ENCODE peak calls at places on chromosomes 1 and 21, in seven cellular contexts. One of them, this sample, is unnamed. For H3K4me1 and H3K36me3, the result is how much of the 10 kb centered on the place peaks cover.

GRCh38 chr21:39712976-39713375 is 32.0 kb upstream of the IGSF5 start:
- DNase-seq in PC-3: peak
- DNase-seq in Peyer's patch: no peak
- DNase-seq in IMR-90: no peak
- DNase-seq in HCT116: no peak
- DNase-seq in CD8-positive, alpha-beta T cell: no peak
- DNase-seq in ascending aorta: no peak
- DNase-seq in this sample: peak

GRCh38 chr1:74811421-74812179 is 78.6 kb downstream of the TYW3 start:
- DNase-seq in PC-3: no peak
- DNase-seq in Peyer's patch: no peak
- DNase-seq in IMR-90: no peak
- DNase-seq in HCT116: no peak
- DNase-seq in CD8-positive, alpha-beta T cell: no peak
- DNase-seq in ascending aorta: no peak
- DNase-seq in this sample: no peak

GRCh38 chr1:178461104-178461503 is 35.7 kb downstream of the CLEC20A start:
- DNase-seq in PC-3: no peak
- DNase-seq in Peyer's patch: no peak
- DNase-seq in IMR-90: no peak
- DNase-seq in HCT116: no peak
- DNase-seq in CD8-positive, alpha-beta T cell: no peak
- DNase-seq in ascending aorta: no peak
- DNase-seq in this sample: no peak

GRCh38 chr1:151050051-151050688 is 2.6 kb downstream of the C1orf56 start:
- DNase-seq in PC-3: no peak
- DNase-seq in Peyer's patch: no peak
- DNase-seq in IMR-90: no peak
- DNase-seq in HCT116: no peak
- DNase-seq in CD8-positive, alpha-beta T cell: no peak
- DNase-seq in ascending aorta: no peak
- DNase-seq in this sample: no peak

GRCh38 chr1:16067127-16067768 is 6.2 kb downstream of the FAM131C start:
- DNase-seq in PC-3: no peak
- DNase-seq in Peyer's patch: no peak
- DNase-seq in IMR-90: peak
- DNase-seq in HCT116: no peak
- DNase-seq in CD8-positive, alpha-beta T cell: no peak
- DNase-seq in ascending aorta: no peak
- DNase-seq in this sample: peak

GRCh38 chr1:8200317-8201115 is 117.4 kb upstream of the SLC45A1 start:
- DNase-seq in PC-3: no peak
- DNase-seq in Peyer's patch: no peak
- DNase-seq in IMR-90: no peak
- DNase-seq in HCT116: no peak
- DNase-seq in CD8-positive, alpha-beta T cell: no peak
- DNase-seq in ascending aorta: no peak
- DNase-seq in this sample: no peak

GRCh38 chr1:26078286-26079177 is 11.1 kb upstream of the TRIM63 start:
- DNase-seq in PC-3: peak
- DNase-seq in Peyer's patch: no peak
- DNase-seq in IMR-90: no peak
- DNase-seq in HCT116: no peak
- DNase-seq in CD8-positive, alpha-beta T cell: no peak
- DNase-seq in ascending aorta: no peak
- DNase-seq in this sample: peak

GRCh38 chr1:242651817-242652216 is 127.3 kb upstream of the PLD5 start:
- DNase-seq in PC-3: peak
- DNase-seq in Peyer's patch: no peak
- DNase-seq in IMR-90: no peak
- DNase-seq in HCT116: no peak
- DNase-seq in CD8-positive, alpha-beta T cell: no peak
- DNase-seq in ascending aorta: no peak
- DNase-seq in this sample: no peak

GRCh38 chr1:93723101-93723500 is 41.5 kb upstream of the BCAR3 start:
- DNase-seq in PC-3: peak
- DNase-seq in Peyer's patch: no peak
- DNase-seq in IMR-90: no peak
- DNase-seq in HCT116: no peak
- DNase-seq in CD8-positive, alpha-beta T cell: no peak
- DNase-seq in ascending aorta: no peak
- DNase-seq in this sample: no peak

GRCh38 chr1:40038693-40039092 is 1.8 kb upstream of the CAP1 start:
- DNase-seq in PC-3: no peak
- DNase-seq in Peyer's patch: no peak
- DNase-seq in IMR-90: no peak
- DNase-seq in HCT116: no peak
- DNase-seq in CD8-positive, alpha-beta T cell: no peak
- DNase-seq in ascending aorta: no peak
- DNase-seq in this sample: no peak

GRCh38 chr1:206685749-206686485 is 1.2 kb downstream of the MAPKAPK2 start:
- DNase-seq in PC-3: peak
- DNase-seq in Peyer's patch: peak
- DNase-seq in IMR-90: peak
- DNase-seq in HCT116: peak
- DNase-seq in CD8-positive, alpha-beta T cell: peak
- DNase-seq in ascending aorta: peak
- DNase-seq in this sample: peak

GRCh38 chr1:157112186-157112867 is 12.7 kb upstream of the ETV3L start:
- DNase-seq in PC-3: no peak
- DNase-seq in Peyer's patch: no peak
- DNase-seq in IMR-90: no peak
- DNase-seq in HCT116: no peak
- DNase-seq in CD8-positive, alpha-beta T cell: no peak
- DNase-seq in ascending aorta: peak
- DNase-seq in this sample: no peak

GRCh38 chr1:193498088-193498605 is 311.7 kb upstream of the B3GALT2 start:
- DNase-seq in PC-3: no peak
- DNase-seq in Peyer's patch: no peak
- DNase-seq in IMR-90: no peak
- DNase-seq in HCT116: no peak
- DNase-seq in CD8-positive, alpha-beta T cell: no peak
- DNase-seq in ascending aorta: no peak
- DNase-seq in this sample: no peak

GRCh38 chr1:182041615-182042014 is 19.9 kb downstream of the ZNF648 start:
- DNase-seq in PC-3: no peak
- DNase-seq in Peyer's patch: no peak
- DNase-seq in IMR-90: no peak
- DNase-seq in HCT116: no peak
- DNase-seq in CD8-positive, alpha-beta T cell: no peak
- DNase-seq in ascending aorta: no peak
- DNase-seq in this sample: no peak

GRCh38 chr1:193275773-193276172 is 89.4 kb upstream of the B3GALT2 start:
- DNase-seq in PC-3: no peak
- DNase-seq in Peyer's patch: no peak
- DNase-seq in IMR-90: no peak
- DNase-seq in HCT116: no peak
- DNase-seq in CD8-positive, alpha-beta T cell: no peak
- DNase-seq in ascending aorta: no peak
- DNase-seq in this sample: no peak

GRCh38 chr1:25906644-25907300 is 553 bp upstream of the STMN1 start:
- DNase-seq in PC-3: peak
- DNase-seq in Peyer's patch: peak
- DNase-seq in IMR-90: no peak
- DNase-seq in HCT116: no peak
- DNase-seq in CD8-positive, alpha-beta T cell: no peak
- DNase-seq in ascending aorta: peak
- DNase-seq in this sample: peak

GRCh38 chr1:1438531-1439381 is 3.3 kb downstream of the VWA1 start:
- DNase-seq in PC-3: no peak
- DNase-seq in Peyer's patch: no peak
- DNase-seq in IMR-90: no peak
- DNase-seq in HCT116: no peak
- DNase-seq in CD8-positive, alpha-beta T cell: no peak
- DNase-seq in ascending aorta: no peak
- DNase-seq in this sample: no peak

GRCh38 chr1:224065455-224065854 is 48.5 kb upstream of the FBXO28 start:
- DNase-seq in PC-3: peak
- DNase-seq in Peyer's patch: no peak
- DNase-seq in IMR-90: peak
- DNase-seq in HCT116: no peak
- DNase-seq in CD8-positive, alpha-beta T cell: no peak
- DNase-seq in ascending aorta: no peak
- DNase-seq in this sample: peak

GRCh38 chr1:184888505-184888904 is 85.8 kb downstream of the NIBAN1 start:
- DNase-seq in PC-3: peak
- DNase-seq in Peyer's patch: no peak
- DNase-seq in IMR-90: peak
- DNase-seq in HCT116: peak
- DNase-seq in CD8-positive, alpha-beta T cell: no peak
- DNase-seq in ascending aorta: no peak
- DNase-seq in this sample: no peak

GRCh38 chr1:21887216-21887736 is 49.8 kb downstream of the HSPG2 start:
- DNase-seq in PC-3: no peak
- DNase-seq in Peyer's patch: no peak
- DNase-seq in IMR-90: no peak
- DNase-seq in HCT116: no peak
- DNase-seq in CD8-positive, alpha-beta T cell: no peak
- DNase-seq in ascending aorta: no peak
- DNase-seq in this sample: no peak

GRCh38 chr1:219555031-219555667 is 57.8 kb downstream of the ZC3H11B start:
- DNase-seq in PC-3: peak
- DNase-seq in Peyer's patch: no peak
- DNase-seq in IMR-90: peak
- DNase-seq in HCT116: no peak
- DNase-seq in CD8-positive, alpha-beta T cell: no peak
- DNase-seq in ascending aorta: no peak
- DNase-seq in this sample: no peak

GRCh38 chr21:29320021-29320420 is 21.3 kb downstream of the BACH1 start:
- DNase-seq in PC-3: no peak
- DNase-seq in Peyer's patch: no peak
- DNase-seq in IMR-90: no peak
- DNase-seq in HCT116: no peak
- DNase-seq in CD8-positive, alpha-beta T cell: no peak
- DNase-seq in ascending aorta: no peak
- DNase-seq in this sample: peak

GRCh38 chr1:192493584-192493983 is 82.0 kb upstream of the RGS1 start:
- DNase-seq in PC-3: no peak
- DNase-seq in Peyer's patch: no peak
- DNase-seq in IMR-90: no peak
- DNase-seq in HCT116: no peak
- DNase-seq in CD8-positive, alpha-beta T cell: no peak
- DNase-seq in ascending aorta: no peak
- DNase-seq in this sample: no peak

GRCh38 chr1:18204568-18204967 is 97.0 kb downstream of the IGSF21 start:
- DNase-seq in PC-3: no peak
- DNase-seq in Peyer's patch: no peak
- DNase-seq in IMR-90: no peak
- DNase-seq in HCT116: no peak
- DNase-seq in CD8-positive, alpha-beta T cell: no peak
- DNase-seq in ascending aorta: no peak
- DNase-seq in this sample: no peak

GRCh38 chr1:179026813-179027664 is 1.3 kb downstream of the FAM20B start:
- DNase-seq in PC-3: no peak
- DNase-seq in Peyer's patch: no peak
- DNase-seq in IMR-90: no peak
- DNase-seq in HCT116: no peak
- DNase-seq in CD8-positive, alpha-beta T cell: no peak
- DNase-seq in ascending aorta: peak
- DNase-seq in this sample: peak

GRCh38 chr1:98188769-98189168 is 267.9 kb upstream of the DPYD start:
- DNase-seq in PC-3: peak
- DNase-seq in Peyer's patch: no peak
- DNase-seq in IMR-90: no peak
- DNase-seq in HCT116: no peak
- DNase-seq in CD8-positive, alpha-beta T cell: no peak
- DNase-seq in ascending aorta: no peak
- DNase-seq in this sample: no peak

GRCh38 chr1:197917553-197917812 is 311 bp downstream of the LHX9 start:
- DNase-seq in PC-3: no peak
- DNase-seq in Peyer's patch: no peak
- DNase-seq in IMR-90: no peak
- DNase-seq in HCT116: no peak
- DNase-seq in CD8-positive, alpha-beta T cell: no peak
- DNase-seq in ascending aorta: no peak
- DNase-seq in this sample: no peak
- H3K27ac ChIP-seq in PC-3: no peak
- H3K27ac ChIP-seq in Peyer's patch: no peak
- H3K27ac ChIP-seq in IMR-90: no peak
- H3K27ac ChIP-seq in HCT116: no peak
- H3K27ac ChIP-seq in CD8-positive, alpha-beta T cell: no peak
- H3K27ac ChIP-seq in ascending aorta: no peak
- H3K27ac ChIP-seq in this sample: no peak

GRCh38 chr1:96723372-96723771 is 1.8 kb downstream of the PTBP2 start:
- DNase-seq in PC-3: no peak
- DNase-seq in Peyer's patch: no peak
- DNase-seq in IMR-90: no peak
- DNase-seq in HCT116: no peak
- DNase-seq in CD8-positive, alpha-beta T cell: no peak
- DNase-seq in ascending aorta: no peak
- DNase-seq in this sample: no peak
- H3K4me1 ChIP-seq in PC-3: under half
- H3K4me1 ChIP-seq in Peyer's patch: under half
- H3K4me1 ChIP-seq in IMR-90: under half
- H3K4me1 ChIP-seq in HCT116: under half
- H3K4me1 ChIP-seq in CD8-positive, alpha-beta T cell: under half
- H3K4me1 ChIP-seq in ascending aorta: under half
- H3K4me1 ChIP-seq in this sample: under half

DNA sequence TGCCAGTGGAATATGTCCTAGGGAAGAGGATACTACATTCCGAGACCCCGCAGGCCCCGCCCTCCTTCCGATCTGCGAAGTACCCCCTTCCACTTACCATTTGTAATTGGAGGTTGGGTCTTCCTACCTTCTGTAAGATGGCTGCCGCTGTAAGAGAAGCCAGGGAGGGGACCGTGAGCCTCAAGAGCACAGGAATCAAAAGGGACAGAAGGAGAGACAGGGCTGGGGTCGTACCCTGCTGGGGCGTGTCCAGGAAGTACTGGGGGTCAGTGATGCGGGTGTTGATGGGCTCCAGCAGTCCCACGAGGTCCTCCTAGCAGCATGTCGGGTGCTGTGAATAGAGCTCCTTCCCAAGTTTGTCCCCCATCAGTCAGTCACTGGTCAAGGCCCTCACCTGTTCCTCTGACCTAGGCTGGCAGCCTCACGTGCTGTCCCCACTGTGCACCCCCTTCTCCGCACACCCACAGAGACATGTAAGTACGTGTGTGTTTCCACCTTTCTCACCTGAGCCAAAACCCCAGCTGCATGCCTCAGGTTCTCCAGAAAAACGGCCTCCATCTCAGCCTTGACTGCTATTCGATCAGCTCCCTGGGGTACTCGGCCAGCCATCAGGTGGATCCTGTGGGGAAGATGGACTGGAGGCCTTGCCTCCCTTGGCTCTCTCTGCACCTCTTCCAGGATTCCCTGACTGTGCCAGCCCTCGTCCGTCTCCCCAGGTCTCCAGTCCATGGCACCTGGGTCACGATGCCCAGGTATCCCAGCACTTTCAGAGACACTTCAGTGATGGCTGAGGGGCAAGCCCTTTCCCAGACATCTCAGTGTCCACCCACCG is 1.8 kb downstream of the HYI start:
- DNase-seq in PC-3: no peak
- DNase-seq in Peyer's patch: peak
- DNase-seq in IMR-90: no peak
- DNase-seq in HCT116: no peak
- DNase-seq in CD8-positive, alpha-beta T cell: no peak
- DNase-seq in ascending aorta: peak
- DNase-seq in this sample: no peak
- H3K36me3 ChIP-seq in PC-3: under half
- H3K36me3 ChIP-seq in Peyer's patch: under half
- H3K36me3 ChIP-seq in IMR-90: half or more
- H3K36me3 ChIP-seq in HCT116: under half
- H3K36me3 ChIP-seq in CD8-positive, alpha-beta T cell: under half
- H3K36me3 ChIP-seq in ascending aorta: under half
- H3K36me3 ChIP-seq in this sample: under half

GRCh38 chr1:54967372-54967771 is 13.1 kb upstream of the TMEM61 start:
- DNase-seq in PC-3: peak
- DNase-seq in Peyer's patch: no peak
- DNase-seq in IMR-90: no peak
- DNase-seq in HCT116: no peak
- DNase-seq in CD8-positive, alpha-beta T cell: no peak
- DNase-seq in ascending aorta: peak
- DNase-seq in this sample: no peak
- H3K27ac ChIP-seq in PC-3: no peak
- H3K27ac ChIP-seq in Peyer's patch: no peak
- H3K27ac ChIP-seq in IMR-90: no peak
- H3K27ac ChIP-seq in HCT116: no peak
- H3K27ac ChIP-seq in CD8-positive, alpha-beta T cell: no peak
- H3K27ac ChIP-seq in ascending aorta: no peak
- H3K27ac ChIP-seq in this sample: no peak